ENCODE peak calls at places on chromosomes 7 and 10, in eight cellular contexts. R, M, T, Q, W, H, U and S are unnamed samples.

GRCh38 chr7:134750083-134751062 is 29.1 kb upstream of the CALD1 start:
- DNase-seq in H (peak; percentile 39), U (no peak), M (peak; percentile 60), Q (peak; percentile 61), W (peak; percentile 53), T (no peak), R (peak; percentile 43), S (peak; percentile 64)

GRCh38 chr7:77205706-77206105 is 6.1 kb upstream of the FGL2 start:
- DNase-seq in H (no peak), U (no peak), T (no peak), W (no peak), R (no peak), M (no peak), Q (no peak), S (no peak)

GRCh38 chr10:5094265-5095205 is at the start of gene AKR1C3:
- DNase-seq in R (peak; percentile 29), Q (no peak), H (no peak), U (no peak), W (no peak), M (no peak), T (peak; percentile 50), S (no peak)

GRCh38 chr7:16743207-16743606 is 10.3 kb upstream of the TSPAN13 start:
- DNase-seq in Q (no peak), R (no peak), M (no peak), W (no peak), T (peak; percentile 50), U (no peak), H (no peak), S (no peak)

GRCh38 chr7:103727982-103728610 is 261.4 kb downstream of the RELN start:
- DNase-seq in M (no peak), Q (no peak), W (no peak), U (no peak), H (no peak), T (no peak), R (no peak), S (peak; percentile 62)

GRCh38 chr7:83096065-83096580 is 66.6 kb downstream of the PCLO start:
- DNase-seq in Q (no peak), W (no peak), H (no peak), R (no peak), U (no peak), M (no peak), T (peak; percentile 12), S (no peak)

GRCh38 chr7:20407585-20408466 is 77.1 kb downstream of the ITGB8 start:
- DNase-seq in T (peak; percentile 68), M (no peak), W (no peak), H (peak; percentile 53), R (peak; percentile 12), U (peak; percentile 80), Q (no peak), S (peak; percentile 69)

GRCh38 chr7:101557421-101557820 is 71.7 kb downstream of the MYL10 start:
- DNase-seq in U (no peak), T (no peak), W (no peak), H (no peak), M (peak; percentile 35), Q (no peak), R (no peak), S (no peak)

GRCh38 chr7:116172353-116172752 is 38.0 kb upstream of the TES start:
- DNase-seq in U (no peak), W (no peak), R (no peak), T (no peak), Q (no peak), H (no peak), M (no peak), S (no peak)

DNA sequence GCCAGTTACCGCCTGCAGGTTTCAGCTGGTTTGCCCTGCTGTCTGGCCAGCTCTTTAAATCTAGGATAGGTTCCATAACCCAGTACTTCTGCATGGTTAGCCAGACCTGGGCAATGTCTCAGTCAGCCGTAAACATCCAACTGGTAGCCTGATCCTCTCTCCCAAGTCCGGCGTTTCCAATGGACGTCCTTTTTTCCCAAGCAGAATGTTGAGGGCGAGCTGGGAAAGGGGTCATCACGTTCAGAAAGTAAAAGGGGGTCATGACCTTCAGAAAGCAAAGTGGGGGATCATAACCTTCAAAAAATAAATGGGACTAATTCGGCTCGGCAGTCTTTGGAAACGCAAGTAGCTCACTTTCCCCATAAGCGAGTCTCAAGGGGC is 430 bp downstream of the PON3 start:
- DNase-seq in W (no peak), H (no peak), T (no peak), R (no peak), M (no peak), U (no peak), Q (no peak), S (no peak)
- H3K4me3 ChIP-seq in W (no peak overlapping the region), H (no peak overlapping the region), T (no peak overlapping the region), R (no peak overlapping the region), M (peak overlapping the region; percentile 64), U (peak overlapping the region; percentile 70), Q (no peak overlapping the region), S (no peak overlapping the region)

DNA sequence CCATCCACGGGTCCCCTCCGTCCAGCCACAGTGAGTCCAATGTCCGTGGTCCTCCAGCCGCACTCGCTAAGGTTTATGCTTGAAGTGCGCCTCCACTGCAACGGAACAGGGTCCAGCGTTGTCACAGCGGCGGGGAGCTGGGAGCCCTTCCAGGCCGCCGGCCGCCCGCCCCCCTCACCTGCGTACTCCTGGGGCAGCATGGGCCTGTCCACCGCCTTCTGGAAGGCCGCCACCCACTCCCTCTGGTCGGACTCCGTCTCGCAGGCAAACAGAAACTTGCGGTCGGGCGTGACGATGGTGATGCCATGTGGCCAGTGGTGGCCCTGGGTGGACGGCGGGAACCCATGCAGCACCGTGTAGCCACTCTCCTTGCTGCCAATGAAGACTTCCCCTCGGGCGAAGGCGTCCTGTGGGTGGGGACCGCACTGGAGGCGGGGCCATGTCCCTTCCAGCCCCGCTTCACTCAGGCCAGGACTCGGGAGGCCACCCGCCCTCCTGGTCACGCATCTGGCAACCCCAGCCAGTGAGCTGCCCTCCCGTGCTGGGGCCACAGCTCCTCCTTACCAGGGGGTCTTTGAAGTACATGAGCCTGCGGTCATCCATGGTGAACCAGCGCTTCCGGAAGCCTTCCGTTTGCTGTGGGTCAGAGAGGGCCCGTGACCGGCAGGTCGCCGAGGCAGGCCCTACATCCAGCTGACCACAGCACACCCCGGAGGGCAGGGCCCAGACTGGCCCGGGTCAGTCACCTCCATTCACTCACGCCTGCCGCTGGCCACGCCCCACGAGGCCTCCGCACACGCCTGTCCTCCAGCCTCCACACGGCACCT is 22.7 kb downstream of the GET4 start:
- DNase-seq in Q (no peak), R (no peak), T (no peak), M (peak; percentile 58), W (no peak), U (no peak), H (peak; percentile 58), S (no peak)
- H3K36me3 ChIP-seq in Q (peaks cover 25% of the 10 kb centered on the region), R (peaks cover 24% of the 10 kb centered on the region), T (no peaks in the 10 kb centered on the region), M (no peaks in the 10 kb centered on the region), W (peaks cover 6% of the 10 kb centered on the region), U (peaks cover 32% of the 10 kb centered on the region), H (peaks cover 6% of the 10 kb centered on the region), S (peaks cover 37% of the 10 kb centered on the region)

GRCh38 chr7:129008645-129009414 is 46.1 kb downstream of the TNPO3 start:
- DNase-seq in M (no peak), Q (no peak), W (no peak), U (no peak), R (no peak), H (no peak), T (no peak), S (no peak)
- H3K4me3 ChIP-seq in M (no peak overlapping the region), Q (no peak overlapping the region), W (no peak overlapping the region), U (no peak overlapping the region), R (no peak overlapping the region), H (no peak overlapping the region), T (no peak overlapping the region), S (no peak overlapping the region)

DNA sequence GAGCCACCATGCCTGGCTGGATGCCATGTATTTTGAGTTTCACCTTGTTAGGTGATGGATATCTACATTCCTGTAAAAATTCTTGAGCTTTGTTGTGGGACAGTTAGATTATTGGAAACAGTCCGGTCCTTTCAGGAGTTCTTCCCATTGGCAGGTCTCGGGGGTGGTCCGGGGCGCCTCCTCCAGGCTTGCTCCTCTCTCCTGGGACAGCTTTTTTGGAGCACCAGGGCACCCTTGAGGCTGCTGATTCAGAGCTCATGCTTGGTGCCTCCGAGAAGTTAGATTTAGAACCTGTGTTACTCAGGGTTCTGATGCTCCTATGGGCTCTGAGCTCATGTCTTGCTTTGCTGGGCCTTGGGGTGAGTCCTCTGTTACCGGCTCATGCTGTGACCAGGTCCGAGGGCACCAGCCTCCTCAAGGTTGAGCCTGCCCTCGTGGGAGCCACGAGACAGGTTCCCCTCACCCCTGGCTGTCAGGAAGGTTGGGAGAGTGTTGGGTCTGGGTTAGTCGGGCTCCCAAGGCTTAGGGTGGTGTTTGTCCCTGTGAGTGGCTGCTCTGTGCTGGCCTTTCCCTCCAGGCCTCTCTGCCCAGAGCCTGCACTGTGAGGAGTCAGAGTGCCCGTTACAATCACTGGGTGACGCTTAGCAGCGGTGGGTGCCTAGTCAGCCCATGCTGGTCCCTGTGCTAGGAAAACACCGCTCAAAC is 6.0 kb downstream of the SPRN start:
- DNase-seq in R (no peak), Q (no peak), M (no peak), U (no peak), W (no peak), H (no peak), T (no peak), S (no peak)
- H3K36me3 ChIP-seq in R (peaks cover 24% of the 10 kb centered on the region), Q (peaks cover 31% of the 10 kb centered on the region), M (no peaks in the 10 kb centered on the region), U (peaks cover 48% of the 10 kb centered on the region), W (no peaks in the 10 kb centered on the region), H (no peaks in the 10 kb centered on the region), T (peaks cover 8% of the 10 kb centered on the region), S (peaks cover 8% of the 10 kb centered on the region)

DNA sequence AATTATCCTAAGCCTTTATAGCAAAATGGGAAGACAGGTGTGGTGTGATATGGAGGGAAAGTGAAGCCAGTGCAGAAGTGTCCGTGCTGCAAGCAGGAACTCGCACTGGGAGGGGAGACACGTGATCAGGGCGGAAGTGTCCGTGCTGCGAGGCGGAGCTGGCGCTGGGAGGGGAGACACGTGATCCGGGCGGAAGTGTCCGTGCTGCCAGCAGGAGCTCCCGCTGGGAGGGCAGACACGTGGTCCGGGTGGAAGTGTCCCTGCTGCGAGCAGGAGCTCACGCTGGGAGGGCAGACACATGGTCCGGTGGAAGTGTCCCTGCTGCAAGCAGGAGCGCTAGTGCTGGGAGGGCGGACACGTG is 40.5 kb upstream of the PRKAR1B start:
- DNase-seq in Q (no peak), T (no peak), R (peak; percentile 79), W (no peak), U (no peak), M (no peak), H (no peak), S (peak; percentile 79)
- H3K4me3 ChIP-seq in Q (no peak overlapping the region), T (no peak overlapping the region), R (peak overlapping the region; percentile 24), W (no peak overlapping the region), U (no peak overlapping the region), M (peak overlapping the region; percentile 7), H (no peak overlapping the region), S (peak overlapping the region; percentile 42)

GRCh38 chr7:99032928-99033327 is 111.0 kb downstream of the SMURF1 start:
- DNase-seq in T (no peak), H (no peak), M (no peak), Q (no peak), R (no peak), U (no peak), W (no peak), S (no peak)
- H3K36me3 ChIP-seq in T (peaks cover 73% of the 10 kb centered on the region), H (peaks cover 33% of the 10 kb centered on the region), M (peaks cover 14% of the 10 kb centered on the region), Q (peaks cover 98% of the 10 kb centered on the region), R (peaks cover 87% of the 10 kb centered on the region), U (peaks cover 98% of the 10 kb centered on the region), W (peaks cover 57% of the 10 kb centered on the region), S (peaks cover 89% of the 10 kb centered on the region)

GRCh38 chr10:3118621-3119020 is 51.3 kb downstream of the PFKP start:
- DNase-seq in M (no peak), W (no peak), Q (no peak), U (no peak), T (no peak), R (no peak), H (no peak), S (no peak)
- H3K4me3 ChIP-seq in M (no peak overlapping the region), W (no peak overlapping the region), Q (no peak overlapping the region), U (no peak overlapping the region), T (no peak overlapping the region), R (no peak overlapping the region), H (no peak overlapping the region), S (no peak overlapping the region)